ENCODE peak calls at places on chromosomes 16 and 17, in five cellular contexts. V, B, G, Z and T are unnamed samples.

GRCh38 chr17:50594040-50594618 is 33.6 kb downstream of the CACNA1G start:
- DNase-seq in V (no peak), B (no peak), G (no peak), Z (no peak), T (no peak)

GRCh38 chr17:49556183-49556943 is 19.3 kb upstream of the NXPH3 start:
- DNase-seq in V (peak), B (peak), G (peak), Z (peak), T (peak)

GRCh38 chr17:37708616-37709212 is 36.1 kb downstream of the HNF1B start:
- DNase-seq in V (no peak), B (no peak), G (no peak), Z (peak), T (no peak)

GRCh38 chr16:66923866-66924265 is 1.5 kb downstream of the RRAD start:
- DNase-seq in V (no peak), B (no peak), G (no peak), Z (no peak), T (no peak)

GRCh38 chr16:53900678-53901077 is 196.7 kb downstream of the FTO start:
- DNase-seq in V (no peak), B (no peak), G (no peak), Z (no peak), T (no peak)

GRCh38 chr17:75691371-75692290 is 24.5 kb downstream of the SAP30BP start:
- DNase-seq in V (peak), B (no peak), G (no peak), Z (peak), T (no peak)

GRCh38 chr17:81537856-81538555 is 9.8 kb downstream of the FSCN2 start:
- DNase-seq in V (no peak), B (peak), G (no peak), Z (no peak), T (no peak)

GRCh38 chr16:66267287-66268137 is 99.0 kb upstream of the CDH5 start:
- DNase-seq in V (no peak), B (no peak), G (no peak), Z (no peak), T (no peak)

GRCh38 chr16:5649762-5650445 is 552.3 kb upstream of the EEF2KMT start:
- DNase-seq in V (no peak), B (no peak), G (no peak), Z (no peak), T (no peak)

GRCh38 chr16:49513040-49513439 is 139.4 kb downstream of the C16orf78 start:
- DNase-seq in V (no peak), B (peak), G (peak), Z (no peak), T (no peak)

GRCh38 chr17:12987120-12987519 is 30.7 kb downstream of the ELAC2 start:
- DNase-seq in V (no peak), B (peak), G (no peak), Z (no peak), T (no peak)

GRCh38 chr16:25633549-25633948 is 58.2 kb upstream of the HS3ST4 start:
- DNase-seq in V (no peak), B (no peak), G (no peak), Z (peak), T (no peak)